ENCODE peak calls at places on chromosomes 6 and 20, in nine cellular contexts. One of them, this sample, is unnamed.

GRCh38 chr20:39861381-39861780 is 827.7 kb downstream of the MAFB start:
- DNase-seq in hepatocyte: peak; percentile 15
- DNase-seq in endothelial cell of umbilical vein: no peak
- DNase-seq in heart right ventricle: no peak
- DNase-seq in spleen: no peak
- DNase-seq in cardiac fibroblast: no peak
- DNase-seq in foreskin fibroblast: no peak
- DNase-seq in AG09309: no peak
- DNase-seq in colonic mucosa: no peak
- DNase-seq in this sample: no peak

GRCh38 chr6:126167726-126168125 is 172.2 kb upstream of the CENPW start:
- DNase-seq in hepatocyte: no peak
- DNase-seq in endothelial cell of umbilical vein: no peak
- DNase-seq in heart right ventricle: no peak
- DNase-seq in spleen: no peak
- DNase-seq in cardiac fibroblast: no peak
- DNase-seq in foreskin fibroblast: no peak
- DNase-seq in AG09309: no peak
- DNase-seq in colonic mucosa: no peak
- DNase-seq in this sample: no peak

GRCh38 chr6:141677598-141678211 is 455.0 kb upstream of the GJE1 start:
- DNase-seq in hepatocyte: peak; percentile 63
- DNase-seq in endothelial cell of umbilical vein: peak; percentile 43
- DNase-seq in heart right ventricle: no peak
- DNase-seq in spleen: no peak
- DNase-seq in cardiac fibroblast: peak; percentile 66
- DNase-seq in foreskin fibroblast: peak; percentile 23
- DNase-seq in AG09309: no peak
- DNase-seq in colonic mucosa: no peak
- DNase-seq in this sample: no peak

GRCh38 chr20:38239406-38239805 is 21.1 kb downstream of the KIAA1755 start:
- DNase-seq in hepatocyte: no peak
- DNase-seq in endothelial cell of umbilical vein: no peak
- DNase-seq in heart right ventricle: no peak
- DNase-seq in spleen: no peak
- DNase-seq in cardiac fibroblast: no peak
- DNase-seq in foreskin fibroblast: no peak
- DNase-seq in AG09309: no peak
- DNase-seq in colonic mucosa: no peak
- DNase-seq in this sample: no peak

GRCh38 chr6:37582309-37582708 is 82.6 kb upstream of the CCDC167 start:
- DNase-seq in hepatocyte: no peak
- DNase-seq in endothelial cell of umbilical vein: no peak
- DNase-seq in heart right ventricle: no peak
- DNase-seq in spleen: peak; percentile 3
- DNase-seq in cardiac fibroblast: no peak
- DNase-seq in foreskin fibroblast: no peak
- DNase-seq in AG09309: no peak
- DNase-seq in colonic mucosa: no peak
- DNase-seq in this sample: no peak

GRCh38 chr6:4581468-4582420 is 194.5 kb upstream of the CDYL start:
- DNase-seq in hepatocyte: peak; percentile 13
- DNase-seq in endothelial cell of umbilical vein: peak; percentile 76
- DNase-seq in heart right ventricle: no peak
- DNase-seq in spleen: no peak
- DNase-seq in cardiac fibroblast: peak; percentile 96
- DNase-seq in foreskin fibroblast: peak; percentile 65
- DNase-seq in AG09309: peak; percentile 73
- DNase-seq in colonic mucosa: no peak
- DNase-seq in this sample: peak; percentile 87

GRCh38 chr6:10557886-10558285 is 36.7 kb downstream of the GCNT2 start:
- DNase-seq in hepatocyte: no peak
- DNase-seq in endothelial cell of umbilical vein: no peak
- DNase-seq in heart right ventricle: no peak
- DNase-seq in spleen: no peak
- DNase-seq in cardiac fibroblast: no peak
- DNase-seq in foreskin fibroblast: no peak
- DNase-seq in AG09309: no peak
- DNase-seq in colonic mucosa: no peak
- DNase-seq in this sample: no peak

GRCh38 chr6:24520929-24521546 is 26.3 kb downstream of the ALDH5A1 start:
- DNase-seq in hepatocyte: peak; percentile 69
- DNase-seq in endothelial cell of umbilical vein: peak; percentile 28
- DNase-seq in heart right ventricle: peak; percentile 14
- DNase-seq in spleen: peak; percentile 82
- DNase-seq in cardiac fibroblast: peak; percentile 38
- DNase-seq in foreskin fibroblast: peak; percentile 3
- DNase-seq in AG09309: no peak
- DNase-seq in colonic mucosa: peak; percentile 56
- DNase-seq in this sample: no peak

GRCh38 chr20:11234181-11234969 is 560.6 kb upstream of the JAG1 start:
- DNase-seq in hepatocyte: no peak
- DNase-seq in endothelial cell of umbilical vein: peak; percentile 44
- DNase-seq in heart right ventricle: no peak
- DNase-seq in spleen: no peak
- DNase-seq in cardiac fibroblast: peak; percentile 22
- DNase-seq in foreskin fibroblast: no peak
- DNase-seq in AG09309: no peak
- DNase-seq in colonic mucosa: no peak
- DNase-seq in this sample: no peak

GRCh38 chr6:133396225-133396624 is 155.1 kb downstream of the EYA4 start:
- DNase-seq in hepatocyte: no peak
- DNase-seq in endothelial cell of umbilical vein: no peak
- DNase-seq in heart right ventricle: no peak
- DNase-seq in spleen: no peak
- DNase-seq in cardiac fibroblast: peak; percentile 12
- DNase-seq in foreskin fibroblast: no peak
- DNase-seq in AG09309: no peak
- DNase-seq in colonic mucosa: no peak
- DNase-seq in this sample: no peak

GRCh38 chr20:12255571-12255970 is 337.9 kb downstream of the BTBD3 start:
- DNase-seq in hepatocyte: no peak
- DNase-seq in endothelial cell of umbilical vein: no peak
- DNase-seq in heart right ventricle: no peak
- DNase-seq in spleen: no peak
- DNase-seq in cardiac fibroblast: peak; percentile 32
- DNase-seq in foreskin fibroblast: no peak
- DNase-seq in AG09309: no peak
- DNase-seq in colonic mucosa: no peak
- DNase-seq in this sample: no peak

GRCh38 chr6:119142051-119142450 is 63.6 kb upstream of the FAM184A start:
- DNase-seq in hepatocyte: no peak
- DNase-seq in endothelial cell of umbilical vein: no peak
- DNase-seq in heart right ventricle: no peak
- DNase-seq in spleen: no peak
- DNase-seq in cardiac fibroblast: no peak
- DNase-seq in foreskin fibroblast: peak; percentile 90
- DNase-seq in AG09309: no peak
- DNase-seq in colonic mucosa: no peak
- DNase-seq in this sample: no peak

GRCh38 chr6:132060591-132060990 is 109.4 kb upstream of the CCN2 start:
- DNase-seq in hepatocyte: peak; percentile 63
- DNase-seq in endothelial cell of umbilical vein: peak; percentile 95
- DNase-seq in heart right ventricle: no peak
- DNase-seq in spleen: no peak
- DNase-seq in cardiac fibroblast: peak; percentile 52
- DNase-seq in foreskin fibroblast: peak; percentile 84
- DNase-seq in AG09309: no peak
- DNase-seq in colonic mucosa: no peak
- DNase-seq in this sample: peak; percentile 84

GRCh38 chr6:34243901-34244884 is 4.6 kb downstream of the SMIM29 start:
- DNase-seq in hepatocyte: peak; percentile 89
- DNase-seq in endothelial cell of umbilical vein: peak; percentile 92
- DNase-seq in heart right ventricle: peak; percentile 53
- DNase-seq in spleen: peak; percentile 81
- DNase-seq in cardiac fibroblast: peak; percentile 86
- DNase-seq in foreskin fibroblast: peak; percentile 97
- DNase-seq in AG09309: peak; percentile 55
- DNase-seq in colonic mucosa: peak; percentile 56
- DNase-seq in this sample: peak; percentile 72
- H3K4me3 ChIP-seq in hepatocyte: no peak overlapping the region
- H3K4me3 ChIP-seq in endothelial cell of umbilical vein: no peak overlapping the region
- H3K4me3 ChIP-seq in heart right ventricle: no peak overlapping the region
- H3K4me3 ChIP-seq in spleen: no peak overlapping the region
- H3K4me3 ChIP-seq in cardiac fibroblast: no peak overlapping the region
- H3K4me3 ChIP-seq in foreskin fibroblast: no peak overlapping the region
- H3K4me3 ChIP-seq in AG09309: no peak overlapping the region
- H3K4me3 ChIP-seq in colonic mucosa: no peak overlapping the region
- H3K4me3 ChIP-seq in this sample: peak overlapping the region; percentile 21

DNA sequence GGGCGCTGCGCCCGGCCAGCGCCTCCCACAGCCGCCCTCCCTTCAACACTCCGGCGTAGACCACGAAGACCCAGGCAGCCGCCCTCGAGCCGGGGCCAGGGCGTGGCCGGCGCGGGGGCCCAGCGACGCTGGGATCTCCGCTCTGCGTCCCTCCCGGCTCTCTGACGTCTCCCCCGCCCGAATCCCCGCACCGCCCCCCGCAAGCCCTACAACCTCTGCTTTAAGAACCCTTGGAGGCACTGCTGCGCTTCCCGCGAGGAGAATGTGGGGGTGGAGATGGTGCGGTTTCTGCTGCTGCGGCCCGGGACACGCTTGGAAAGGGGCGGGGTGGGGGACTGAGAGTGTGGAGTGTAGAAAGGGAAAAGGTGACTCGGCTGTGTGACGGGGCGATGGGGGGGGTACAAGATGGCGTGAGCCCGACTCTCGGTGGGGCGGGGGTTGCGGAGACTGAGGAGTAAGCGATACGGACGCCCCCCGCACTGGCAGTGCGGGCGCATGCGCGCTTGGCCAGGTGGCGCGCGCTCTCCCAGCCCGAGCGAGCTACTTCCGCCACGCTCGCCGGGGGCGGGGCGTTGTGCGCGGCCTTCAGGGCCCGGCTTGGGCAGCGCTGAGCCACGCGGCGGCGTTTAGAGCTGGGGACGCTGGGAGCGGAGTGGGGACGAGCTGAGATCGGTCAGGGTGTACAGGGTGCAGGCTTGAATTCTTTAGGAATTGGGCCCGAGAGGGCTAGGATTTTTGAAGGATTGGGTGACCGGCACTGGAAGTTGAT is at the start of gene SUPT3H:
- DNase-seq in hepatocyte: peak; percentile 98
- DNase-seq in endothelial cell of umbilical vein: peak; percentile 94
- DNase-seq in heart right ventricle: peak; percentile 88
- DNase-seq in spleen: peak; percentile 98
- DNase-seq in cardiac fibroblast: peak; percentile 96
- DNase-seq in foreskin fibroblast: peak; percentile 93
- DNase-seq in AG09309: peak; percentile 57
- DNase-seq in colonic mucosa: peak; percentile 90
- DNase-seq in this sample: peak; percentile 75
- TF ChIP-seq CTCF in hepatocyte: peak; percentile 13
- TF ChIP-seq CTCF in endothelial cell of umbilical vein: no peak
- TF ChIP-seq CTCF in heart right ventricle: no peak
- TF ChIP-seq CTCF in spleen: peak; percentile 46
- TF ChIP-seq CTCF in cardiac fibroblast: no peak
- TF ChIP-seq CTCF in foreskin fibroblast: peak; percentile 17
- TF ChIP-seq CTCF in AG09309: peak; percentile 20
- TF ChIP-seq CTCF in colonic mucosa: no peak
- TF ChIP-seq CTCF in this sample: peak; percentile 29

GRCh38 chr6:90387826-90388225 is 91.2 kb upstream of the BACH2 start:
- DNase-seq in hepatocyte: no peak
- DNase-seq in endothelial cell of umbilical vein: no peak
- DNase-seq in heart right ventricle: no peak
- DNase-seq in spleen: no peak
- DNase-seq in cardiac fibroblast: no peak
- DNase-seq in foreskin fibroblast: no peak
- DNase-seq in AG09309: no peak
- DNase-seq in colonic mucosa: no peak
- DNase-seq in this sample: no peak
- H3K4me3 ChIP-seq in hepatocyte: no peak overlapping the region
- H3K4me3 ChIP-seq in endothelial cell of umbilical vein: no peak overlapping the region
- H3K4me3 ChIP-seq in heart right ventricle: no peak overlapping the region
- H3K4me3 ChIP-seq in spleen: no peak overlapping the region
- H3K4me3 ChIP-seq in cardiac fibroblast: no peak overlapping the region
- H3K4me3 ChIP-seq in foreskin fibroblast: no peak overlapping the region
- H3K4me3 ChIP-seq in AG09309: no peak overlapping the region
- H3K4me3 ChIP-seq in colonic mucosa: no peak overlapping the region
- H3K4me3 ChIP-seq in this sample: no peak overlapping the region

GRCh38 chr6:15246217-15247211 is 645 bp downstream of the JARID2 start:
- DNase-seq in hepatocyte: no peak
- DNase-seq in endothelial cell of umbilical vein: no peak
- DNase-seq in heart right ventricle: no peak
- DNase-seq in spleen: peak; percentile 25
- DNase-seq in cardiac fibroblast: peak; percentile 31
- DNase-seq in foreskin fibroblast: no peak
- DNase-seq in AG09309: no peak
- DNase-seq in colonic mucosa: peak; percentile 31
- DNase-seq in this sample: no peak

GRCh38 chr6:15242937-15243614 is 2.8 kb upstream of the JARID2 start:
- DNase-seq in hepatocyte: no peak
- DNase-seq in endothelial cell of umbilical vein: peak; percentile 77
- DNase-seq in heart right ventricle: no peak
- DNase-seq in spleen: peak; percentile 43
- DNase-seq in cardiac fibroblast: peak; percentile 23
- DNase-seq in foreskin fibroblast: no peak
- DNase-seq in AG09309: no peak
- DNase-seq in colonic mucosa: no peak
- DNase-seq in this sample: no peak

GRCh38 chr6:15243994-15244604 is 1.8 kb upstream of the JARID2 start:
- DNase-seq in hepatocyte: no peak
- DNase-seq in endothelial cell of umbilical vein: no peak
- DNase-seq in heart right ventricle: no peak
- DNase-seq in spleen: peak; percentile 49
- DNase-seq in cardiac fibroblast: no peak
- DNase-seq in foreskin fibroblast: no peak
- DNase-seq in AG09309: no peak
- DNase-seq in colonic mucosa: peak; percentile 31
- DNase-seq in this sample: no peak

GRCh38 chr6:15245361-15246216 is at the start of gene JARID2:
- DNase-seq in hepatocyte: peak; percentile 97
- DNase-seq in endothelial cell of umbilical vein: peak; percentile 97
- DNase-seq in heart right ventricle: peak; percentile 99
- DNase-seq in spleen: peak; percentile 99
- DNase-seq in cardiac fibroblast: peak; percentile 99
- DNase-seq in foreskin fibroblast: peak; percentile 98
- DNase-seq in AG09309: peak; percentile 95
- DNase-seq in colonic mucosa: peak; percentile 100
- DNase-seq in this sample: peak; percentile 95

DNA sequence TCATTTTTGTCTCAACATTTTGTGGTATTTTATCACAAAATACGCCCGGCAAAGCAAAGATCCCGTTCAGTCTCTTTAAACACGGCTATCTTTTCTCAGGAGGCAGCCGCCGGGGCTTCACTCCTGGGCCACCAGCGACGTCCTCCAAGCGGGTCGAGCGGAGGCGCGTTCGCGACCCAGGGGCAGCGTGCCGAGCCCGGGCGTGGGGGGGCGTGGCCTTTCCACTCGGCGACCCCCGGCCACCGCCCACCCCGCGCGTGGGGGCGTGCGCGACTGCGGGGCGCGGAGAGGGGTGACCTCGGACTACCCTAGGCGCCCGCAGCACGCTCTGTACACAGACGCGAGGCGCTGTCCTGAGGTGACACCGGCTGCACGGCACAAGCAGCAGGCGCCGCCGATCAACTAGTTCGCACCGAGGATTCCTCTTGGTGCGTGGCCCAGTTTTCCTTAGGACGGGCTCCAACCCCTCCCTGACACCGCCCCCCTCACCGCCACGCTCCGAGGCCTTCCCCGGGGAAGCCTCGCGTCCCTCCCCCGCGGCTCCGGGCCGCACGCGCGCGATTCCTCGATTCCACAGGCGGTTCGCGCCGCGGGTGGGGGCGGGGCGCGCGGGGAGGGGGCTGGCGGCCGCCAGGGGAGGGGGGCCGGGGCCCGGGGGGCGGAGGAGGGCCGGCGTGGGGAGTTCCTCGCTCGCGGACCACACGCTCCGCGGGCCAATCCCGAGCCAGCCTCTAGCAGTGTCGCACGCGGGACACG is 1.1 kb upstream of the JARID2 start:
- DNase-seq in hepatocyte: peak; percentile 83
- DNase-seq in endothelial cell of umbilical vein: peak; percentile 60
- DNase-seq in heart right ventricle: peak; percentile 85
- DNase-seq in spleen: peak; percentile 95
- DNase-seq in cardiac fibroblast: peak; percentile 85
- DNase-seq in foreskin fibroblast: peak; percentile 60
- DNase-seq in AG09309: no peak
- DNase-seq in colonic mucosa: peak; percentile 77
- DNase-seq in this sample: no peak
- TF ChIP-seq CTCF in hepatocyte: no peak
- TF ChIP-seq CTCF in endothelial cell of umbilical vein: no peak
- TF ChIP-seq CTCF in heart right ventricle: no peak
- TF ChIP-seq CTCF in spleen: peak; percentile 2
- TF ChIP-seq CTCF in cardiac fibroblast: no peak
- TF ChIP-seq CTCF in foreskin fibroblast: no peak
- TF ChIP-seq CTCF in AG09309: no peak
- TF ChIP-seq CTCF in colonic mucosa: no peak
- TF ChIP-seq CTCF in this sample: no peak

This sample was measured in AG04450.